ENCODE peak calls at places on chromosome 20, in six cellular contexts. T is IMR-90, U is fibroblast of mammary gland, W is GM06990, C is kidney epithelial cell, Z is psoas muscle. M is an unnamed sample.

GRCh38 chr20:4195499-4195898 is 180.1 kb upstream of the RNF24 start:
- DNase-seq in C (no peak), T (peak), Z (no peak), U (peak), W (no peak), M (peak)

GRCh38 chr20:8132632-8133587 is 844 bp downstream of the PLCB1 start:
- DNase-seq in Z (peak), T (no peak), C (no peak), W (peak), U (peak), M (no peak)

GRCh38 chr20:13013411-13013810 is 4.6 kb downstream of the SPTLC3 start:
- DNase-seq in U (no peak), T (no peak), W (no peak), Z (no peak), C (no peak), M (no peak)

GRCh38 chr20:24027229-24027628 is 38.6 kb upstream of the GGTLC1 start:
- DNase-seq in C (no peak), U (no peak), W (peak), Z (peak), T (no peak), M (no peak)

GRCh38 chr20:52747736-52748135 is 224.4 kb upstream of the TSHZ2 start:
- DNase-seq in T (no peak), Z (no peak), U (peak), C (no peak), W (no peak), M (no peak)

GRCh38 chr20:3652217-3652616 is 11.0 kb downstream of the GFRA4 start:
- DNase-seq in W (no peak), C (no peak), U (no peak), Z (no peak), T (no peak), M (no peak)

GRCh38 chr20:51966296-51966971 is 164.1 kb upstream of the SALL4 start:
- DNase-seq in W (peak), Z (no peak), U (peak), T (peak), C (peak), M (peak)

GRCh38 chr20:5041433-5041832 is 40.1 kb upstream of the SLC23A2 start:
- DNase-seq in T (no peak), U (peak), W (peak), C (no peak), Z (no peak), M (peak)

GRCh38 chr20:38498909-38499308 is 26.3 kb downstream of the RALGAPB start:
- DNase-seq in W (no peak), U (peak), Z (no peak), C (no peak), T (peak), M (no peak)

GRCh38 chr20:49570828-49571552 is 3.1 kb upstream of the PTGIS start:
- DNase-seq in T (peak), C (no peak), Z (no peak), W (no peak), U (peak), M (no peak)

GRCh38 chr20:14996883-14997672 is 659.7 kb upstream of the FLRT3 start:
- DNase-seq in U (peak), C (no peak), T (no peak), Z (no peak), W (no peak), M (peak)

GRCh38 chr20:46011631-46012482 is 3.1 kb downstream of the MMP9 start:
- DNase-seq in C (no peak), T (peak), W (peak), Z (peak), U (peak), M (no peak)

GRCh38 chr20:63223121-63223825 is 7.3 kb upstream of the YTHDF1 start:
- DNase-seq in C (no peak), Z (no peak), U (peak), T (peak), W (no peak), M (peak)

GRCh38 chr20:32206383-32207210 is 946 bp downstream of the PLAGL2 start:
- DNase-seq in U (no peak), W (no peak), C (no peak), T (no peak), Z (no peak), M (no peak)

GRCh38 chr20:3887870-3888614 is 1.1 kb upstream of the PANK2 start:
- DNase-seq in T (no peak), W (no peak), Z (peak), C (no peak), U (peak), M (no peak)

GRCh38 chr20:4459081-4459480 is 262.6 kb upstream of the PRND start:
- DNase-seq in C (no peak), T (no peak), Z (no peak), W (no peak), U (no peak), M (no peak)

GRCh38 chr20:23231561-23232218 is 118.9 kb upstream of the NXT1 start:
- DNase-seq in C (no peak), T (peak), U (peak), W (no peak), Z (no peak), M (peak)

GRCh38 chr20:36404435-36404978 is 98.4 kb downstream of the DLGAP4 start:
- DNase-seq in W (no peak), U (no peak), T (no peak), C (no peak), Z (no peak), M (no peak)

GRCh38 chr20:39264506-39265172 is 302.5 kb downstream of the DHX35 start:
- DNase-seq in C (peak), U (peak), W (no peak), T (peak), Z (peak), M (peak)

GRCh38 chr20:14062786-14063185 is 67.5 kb downstream of the MACROD2 start:
- DNase-seq in T (no peak), Z (no peak), W (no peak), C (peak), U (peak), M (peak)

GRCh38 chr20:46084805-46085792 is 4.7 kb downstream of the NCOA5 start:
- DNase-seq in C (no peak), Z (no peak), W (no peak), U (peak), T (peak), M (peak)

GRCh38 chr20:41617059-41617921 is 887 bp downstream of the CHD6 start:
- DNase-seq in T (peak), C (no peak), U (peak), W (peak), Z (peak), M (peak)

GRCh38 chr20:44616604-44616964 is 34.2 kb downstream of the PKIG start:
- DNase-seq in U (no peak), W (no peak), C (no peak), Z (peak), T (no peak), M (no peak)

GRCh38 chr20:4602297-4602631 is 119.4 kb upstream of the PRND start:
- DNase-seq in Z (no peak), U (peak), C (no peak), T (peak), W (no peak), M (peak)

DNA sequence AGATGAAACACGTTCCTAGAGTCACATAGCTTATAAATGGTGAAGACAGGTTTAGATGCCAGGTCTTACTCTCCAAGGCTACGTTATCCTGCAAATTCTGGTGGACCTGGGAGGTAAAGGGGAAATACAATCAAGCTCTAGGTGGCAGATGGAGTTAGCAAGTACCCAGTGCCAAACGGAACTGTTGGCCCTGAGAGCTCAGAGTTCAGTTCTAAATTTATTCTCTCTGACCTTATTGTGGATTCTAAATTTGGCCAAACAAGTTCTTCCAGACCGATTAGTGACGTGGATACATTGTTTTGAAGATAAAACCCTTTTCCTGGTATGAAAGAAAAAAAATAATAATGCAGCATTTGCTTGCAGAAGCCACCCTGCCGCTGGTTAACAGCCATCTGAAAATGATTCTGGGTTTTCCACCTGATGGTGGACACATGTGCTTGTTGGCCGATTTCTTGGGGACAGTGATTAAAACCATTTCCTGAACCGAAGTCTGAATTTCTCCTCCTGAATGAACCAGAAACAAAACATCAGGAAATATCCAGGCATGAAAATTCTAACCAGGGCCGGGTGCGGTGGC is 32.5 kb downstream of the RIPOR3 start:
- DNase-seq in Z (no peak), T (no peak), W (no peak), C (no peak), U (no peak), M (no peak)
- TF ChIP-seq CTCF in Z (peak), T (no peak), W (no peak), C (no peak), U (no peak), M (no peak)

GRCh38 chr20:21104921-21105320 is 1.2 kb downstream of the LINC00237 start:
- DNase-seq in W (no peak), Z (no peak), T (no peak), U (no peak), C (no peak), M (no peak)
- H3K4me3 ChIP-seq in W (no peak), Z (no peak), T (no peak), U (no peak), C (no peak), M (no peak)

DNA sequence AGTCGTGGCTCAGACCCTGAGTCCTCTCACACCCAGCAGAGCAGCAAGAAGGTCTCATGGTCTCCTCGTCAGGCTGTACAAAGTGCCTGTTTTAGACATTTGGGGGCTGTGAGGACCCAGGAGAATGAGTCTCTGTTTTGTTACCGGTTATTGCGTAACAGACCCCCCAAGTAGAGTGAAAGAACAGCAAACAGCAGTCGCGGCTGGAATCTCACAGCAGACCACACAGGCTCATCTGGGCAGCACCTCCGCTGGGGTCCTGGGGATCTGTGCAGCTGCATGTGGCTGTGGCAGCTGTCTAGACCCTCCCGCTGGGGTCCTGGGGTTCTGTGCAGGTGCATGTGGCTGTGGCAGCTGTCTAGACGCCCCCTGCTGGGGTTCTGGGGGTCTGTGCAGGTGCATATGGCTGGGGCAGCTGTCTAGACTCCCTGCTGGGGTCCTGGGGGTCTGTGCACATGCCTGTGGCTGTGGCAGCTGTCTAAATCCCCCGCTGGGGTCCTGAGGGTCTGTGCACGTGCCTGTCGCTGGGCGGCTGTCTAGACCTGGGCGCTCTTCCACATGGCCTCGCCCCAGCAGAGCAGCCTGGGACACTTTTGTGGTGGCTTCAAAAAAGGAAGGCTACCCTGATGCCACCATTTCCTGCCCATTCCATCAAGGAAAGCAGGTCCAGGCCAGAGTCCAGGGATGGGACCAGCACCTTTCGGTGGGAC is 24.7 kb downstream of the ENTPD6 start:
- DNase-seq in C (no peak), T (no peak), Z (no peak), U (peak), W (no peak), M (peak)
- TF ChIP-seq CTCF in C (peak), T (peak), Z (no peak), U (no peak), W (peak), M (no peak)

GRCh38 chr20:19048898-19049889 is 163.2 kb upstream of the SLC24A3 start:
- DNase-seq in Z (no peak), T (no peak), U (no peak), C (no peak), W (no peak), M (no peak)
- H3K4me3 ChIP-seq in Z (peak), T (no peak), U (no peak), C (no peak), W (no peak), M (no peak)